ENCODE peak calls at places on chromosomes 3 and 15, in seven cellular contexts. One of them, this sample, is unnamed.

GRCh38 chr15:69762373-69763148 is 309.9 kb downstream of the RPLP1 start:
- DNase-seq in RWPE1: no peak
- DNase-seq in body of pancreas: no peak
- DNase-seq in effector memory CD8-positive, alpha-beta T cell: no peak
- DNase-seq in head of caudate nucleus: no peak
- DNase-seq in NAMALWA: peak
- DNase-seq in type B pancreatic cell: no peak
- DNase-seq in this sample: peak

GRCh38 chr15:71844916-71845315 is 34.6 kb downstream of the NR2E3 start:
- DNase-seq in RWPE1: no peak
- DNase-seq in body of pancreas: no peak
- DNase-seq in effector memory CD8-positive, alpha-beta T cell: no peak
- DNase-seq in head of caudate nucleus: no peak
- DNase-seq in NAMALWA: no peak
- DNase-seq in type B pancreatic cell: no peak
- DNase-seq in this sample: no peak

GRCh38 chr3:53612508-53612907 is 118.1 kb downstream of the CACNA1D start:
- DNase-seq in RWPE1: no peak
- DNase-seq in body of pancreas: no peak
- DNase-seq in effector memory CD8-positive, alpha-beta T cell: no peak
- DNase-seq in head of caudate nucleus: no peak
- DNase-seq in NAMALWA: no peak
- DNase-seq in type B pancreatic cell: no peak
- DNase-seq in this sample: no peak

GRCh38 chr15:67685008-67685599 is 140.2 kb upstream of the SKOR1 start:
- DNase-seq in RWPE1: no peak
- DNase-seq in body of pancreas: no peak
- DNase-seq in effector memory CD8-positive, alpha-beta T cell: no peak
- DNase-seq in head of caudate nucleus: no peak
- DNase-seq in NAMALWA: peak
- DNase-seq in type B pancreatic cell: no peak
- DNase-seq in this sample: peak

GRCh38 chr15:78149805-78150751 is 916 bp downstream of the IDH3A start:
- DNase-seq in RWPE1: peak
- DNase-seq in body of pancreas: peak
- DNase-seq in effector memory CD8-positive, alpha-beta T cell: no peak
- DNase-seq in head of caudate nucleus: no peak
- DNase-seq in NAMALWA: peak
- DNase-seq in type B pancreatic cell: no peak
- DNase-seq in this sample: no peak

GRCh38 chr15:58472821-58473581 is 41.2 kb downstream of the LIPC start:
- DNase-seq in RWPE1: peak
- DNase-seq in body of pancreas: no peak
- DNase-seq in effector memory CD8-positive, alpha-beta T cell: peak
- DNase-seq in head of caudate nucleus: no peak
- DNase-seq in NAMALWA: no peak
- DNase-seq in type B pancreatic cell: no peak
- DNase-seq in this sample: no peak

GRCh38 chr3:21979706-21980105 is 228.7 kb upstream of the ZNF385D start:
- DNase-seq in RWPE1: no peak
- DNase-seq in body of pancreas: no peak
- DNase-seq in effector memory CD8-positive, alpha-beta T cell: no peak
- DNase-seq in head of caudate nucleus: no peak
- DNase-seq in NAMALWA: no peak
- DNase-seq in type B pancreatic cell: no peak
- DNase-seq in this sample: no peak

GRCh38 chr3:127585813-127586165 is 4.7 kb downstream of the TPRA1 start:
- DNase-seq in RWPE1: no peak
- DNase-seq in body of pancreas: no peak
- DNase-seq in effector memory CD8-positive, alpha-beta T cell: no peak
- DNase-seq in head of caudate nucleus: no peak
- DNase-seq in NAMALWA: no peak
- DNase-seq in type B pancreatic cell: no peak
- DNase-seq in this sample: no peak

GRCh38 chr15:41104234-41104633 is 11.8 kb downstream of the INO80 start:
- DNase-seq in RWPE1: peak
- DNase-seq in body of pancreas: no peak
- DNase-seq in effector memory CD8-positive, alpha-beta T cell: no peak
- DNase-seq in head of caudate nucleus: no peak
- DNase-seq in NAMALWA: no peak
- DNase-seq in type B pancreatic cell: no peak
- DNase-seq in this sample: no peak

GRCh38 chr3:126197854-126198584 is 17.6 kb upstream of the ALDH1L1 start:
- DNase-seq in RWPE1: peak
- DNase-seq in body of pancreas: peak
- DNase-seq in effector memory CD8-positive, alpha-beta T cell: no peak
- DNase-seq in head of caudate nucleus: peak
- DNase-seq in NAMALWA: peak
- DNase-seq in type B pancreatic cell: no peak
- DNase-seq in this sample: peak

GRCh38 chr15:100466073-100466472 is 62.7 kb downstream of the CERS3 start:
- DNase-seq in RWPE1: no peak
- DNase-seq in body of pancreas: no peak
- DNase-seq in effector memory CD8-positive, alpha-beta T cell: no peak
- DNase-seq in head of caudate nucleus: no peak
- DNase-seq in NAMALWA: no peak
- DNase-seq in type B pancreatic cell: no peak
- DNase-seq in this sample: no peak

GRCh38 chr3:15520185-15520584 is 1.3 kb downstream of the COLQ start:
- DNase-seq in RWPE1: no peak
- DNase-seq in body of pancreas: no peak
- DNase-seq in effector memory CD8-positive, alpha-beta T cell: peak
- DNase-seq in head of caudate nucleus: no peak
- DNase-seq in NAMALWA: no peak
- DNase-seq in type B pancreatic cell: no peak
- DNase-seq in this sample: no peak

GRCh38 chr3:81728766-81729544 is 32.5 kb downstream of the GBE1 start:
- DNase-seq in RWPE1: peak
- DNase-seq in body of pancreas: no peak
- DNase-seq in effector memory CD8-positive, alpha-beta T cell: no peak
- DNase-seq in head of caudate nucleus: no peak
- DNase-seq in NAMALWA: no peak
- DNase-seq in type B pancreatic cell: no peak
- DNase-seq in this sample: no peak

GRCh38 chr3:48184299-48184698 is 3.9 kb downstream of the CDC25A start:
- DNase-seq in RWPE1: no peak
- DNase-seq in body of pancreas: no peak
- DNase-seq in effector memory CD8-positive, alpha-beta T cell: no peak
- DNase-seq in head of caudate nucleus: no peak
- DNase-seq in NAMALWA: no peak
- DNase-seq in type B pancreatic cell: no peak
- DNase-seq in this sample: no peak

GRCh38 chr3:154194869-154195268 is 73.7 kb downstream of the ARHGEF26 start:
- DNase-seq in RWPE1: no peak
- DNase-seq in body of pancreas: no peak
- DNase-seq in effector memory CD8-positive, alpha-beta T cell: no peak
- DNase-seq in head of caudate nucleus: no peak
- DNase-seq in NAMALWA: no peak
- DNase-seq in type B pancreatic cell: no peak
- DNase-seq in this sample: no peak

GRCh38 chr3:59101091-59101738 is 51.4 kb upstream of the CFAP20DC start:
- DNase-seq in RWPE1: peak
- DNase-seq in body of pancreas: no peak
- DNase-seq in effector memory CD8-positive, alpha-beta T cell: no peak
- DNase-seq in head of caudate nucleus: no peak
- DNase-seq in NAMALWA: no peak
- DNase-seq in type B pancreatic cell: no peak
- DNase-seq in this sample: no peak

GRCh38 chr15:61196156-61196555 is 32.9 kb downstream of the RORA start:
- DNase-seq in RWPE1: no peak
- DNase-seq in body of pancreas: no peak
- DNase-seq in effector memory CD8-positive, alpha-beta T cell: no peak
- DNase-seq in head of caudate nucleus: no peak
- DNase-seq in NAMALWA: no peak
- DNase-seq in type B pancreatic cell: no peak
- DNase-seq in this sample: no peak

GRCh38 chr3:138941259-138941885 is 5.6 kb downstream of the FOXL2 start:
- DNase-seq in RWPE1: no peak
- DNase-seq in body of pancreas: peak
- DNase-seq in effector memory CD8-positive, alpha-beta T cell: no peak
- DNase-seq in head of caudate nucleus: no peak
- DNase-seq in NAMALWA: peak
- DNase-seq in type B pancreatic cell: no peak
- DNase-seq in this sample: peak

GRCh38 chr3:45182915-45183881 is 37.0 kb upstream of the CDCP1 start:
- DNase-seq in RWPE1: peak
- DNase-seq in body of pancreas: peak
- DNase-seq in effector memory CD8-positive, alpha-beta T cell: no peak
- DNase-seq in head of caudate nucleus: peak
- DNase-seq in NAMALWA: no peak
- DNase-seq in type B pancreatic cell: no peak
- DNase-seq in this sample: peak

GRCh38 chr3:55818485-55818884 is 331.4 kb upstream of the WNT5A start:
- DNase-seq in RWPE1: no peak
- DNase-seq in body of pancreas: no peak
- DNase-seq in effector memory CD8-positive, alpha-beta T cell: no peak
- DNase-seq in head of caudate nucleus: peak
- DNase-seq in NAMALWA: no peak
- DNase-seq in type B pancreatic cell: no peak
- DNase-seq in this sample: no peak

GRCh38 chr15:41904487-41905359 is 10.9 kb upstream of the SPTBN5 start:
- DNase-seq in RWPE1: peak
- DNase-seq in body of pancreas: peak
- DNase-seq in effector memory CD8-positive, alpha-beta T cell: peak
- DNase-seq in head of caudate nucleus: peak
- DNase-seq in NAMALWA: peak
- DNase-seq in type B pancreatic cell: no peak
- DNase-seq in this sample: peak

GRCh38 chr15:47682661-47683060 is 34.6 kb upstream of the SEMA6D start:
- DNase-seq in RWPE1: no peak
- DNase-seq in body of pancreas: no peak
- DNase-seq in effector memory CD8-positive, alpha-beta T cell: no peak
- DNase-seq in head of caudate nucleus: no peak
- DNase-seq in NAMALWA: no peak
- DNase-seq in type B pancreatic cell: no peak
- DNase-seq in this sample: no peak

GRCh38 chr3:15685927-15686326 is 84.4 kb downstream of the BTD start:
- DNase-seq in RWPE1: no peak
- DNase-seq in body of pancreas: no peak
- DNase-seq in effector memory CD8-positive, alpha-beta T cell: no peak
- DNase-seq in head of caudate nucleus: peak
- DNase-seq in NAMALWA: no peak
- DNase-seq in type B pancreatic cell: no peak
- DNase-seq in this sample: no peak

GRCh38 chr15:55859681-55860080 is 116.7 kb upstream of the PRTG start:
- DNase-seq in RWPE1: no peak
- DNase-seq in body of pancreas: no peak
- DNase-seq in effector memory CD8-positive, alpha-beta T cell: no peak
- DNase-seq in head of caudate nucleus: no peak
- DNase-seq in NAMALWA: no peak
- DNase-seq in type B pancreatic cell: no peak
- DNase-seq in this sample: no peak

GRCh38 chr15:76185716-76186115 is 125.6 kb downstream of the ETFA start:
- DNase-seq in RWPE1: peak
- DNase-seq in body of pancreas: no peak
- DNase-seq in effector memory CD8-positive, alpha-beta T cell: no peak
- DNase-seq in head of caudate nucleus: no peak
- DNase-seq in NAMALWA: peak
- DNase-seq in type B pancreatic cell: no peak
- DNase-seq in this sample: peak

GRCh38 chr15:74213858-74214284 is 11.3 kb upstream of the STRA6 start:
- DNase-seq in RWPE1: no peak
- DNase-seq in body of pancreas: no peak
- DNase-seq in effector memory CD8-positive, alpha-beta T cell: no peak
- DNase-seq in head of caudate nucleus: no peak
- DNase-seq in NAMALWA: no peak
- DNase-seq in type B pancreatic cell: no peak
- DNase-seq in this sample: no peak

GRCh38 chr3:155385896-155386295 is 92.4 kb upstream of the STRIT1 start:
- DNase-seq in RWPE1: no peak
- DNase-seq in body of pancreas: no peak
- DNase-seq in effector memory CD8-positive, alpha-beta T cell: no peak
- DNase-seq in head of caudate nucleus: no peak
- DNase-seq in NAMALWA: no peak
- DNase-seq in type B pancreatic cell: no peak
- DNase-seq in this sample: no peak

GRCh38 chr3:101665851-101666250 is 11.1 kb downstream of the ZBTB11 start:
- DNase-seq in RWPE1: no peak
- DNase-seq in body of pancreas: no peak
- DNase-seq in effector memory CD8-positive, alpha-beta T cell: no peak
- DNase-seq in head of caudate nucleus: no peak
- DNase-seq in NAMALWA: no peak
- DNase-seq in type B pancreatic cell: no peak
- DNase-seq in this sample: no peak

GRCh38 chr3:192408721-192409151 is 318.6 kb downstream of the FGF12 start:
- DNase-seq in RWPE1: no peak
- DNase-seq in body of pancreas: no peak
- DNase-seq in effector memory CD8-positive, alpha-beta T cell: no peak
- DNase-seq in head of caudate nucleus: peak
- DNase-seq in NAMALWA: no peak
- DNase-seq in type B pancreatic cell: no peak
- DNase-seq in this sample: no peak

GRCh38 chr3:195854628-195855300 is 43.0 kb upstream of the MUC4 start:
- DNase-seq in RWPE1: no peak
- DNase-seq in body of pancreas: no peak
- DNase-seq in effector memory CD8-positive, alpha-beta T cell: no peak
- DNase-seq in head of caudate nucleus: no peak
- DNase-seq in NAMALWA: no peak
- DNase-seq in type B pancreatic cell: no peak
- DNase-seq in this sample: no peak

GRCh38 chr3:127426444-127427168 is 138.8 kb upstream of the PRR20G start:
- DNase-seq in RWPE1: no peak
- DNase-seq in body of pancreas: no peak
- DNase-seq in effector memory CD8-positive, alpha-beta T cell: no peak
- DNase-seq in head of caudate nucleus: peak
- DNase-seq in NAMALWA: no peak
- DNase-seq in type B pancreatic cell: peak
- DNase-seq in this sample: no peak

GRCh38 chr3:172675371-172676193 is 35.3 kb downstream of the NCEH1 start:
- DNase-seq in RWPE1: no peak
- DNase-seq in body of pancreas: no peak
- DNase-seq in effector memory CD8-positive, alpha-beta T cell: peak
- DNase-seq in head of caudate nucleus: no peak
- DNase-seq in NAMALWA: peak
- DNase-seq in type B pancreatic cell: no peak
- DNase-seq in this sample: peak

GRCh38 chr15:82680200-82681102 is 29.2 kb downstream of the AP3B2 start:
- DNase-seq in RWPE1: peak
- DNase-seq in body of pancreas: peak
- DNase-seq in effector memory CD8-positive, alpha-beta T cell: peak
- DNase-seq in head of caudate nucleus: peak
- DNase-seq in NAMALWA: peak
- DNase-seq in type B pancreatic cell: peak
- DNase-seq in this sample: no peak

GRCh38 chr3:17349093-17349492 is 393.3 kb downstream of the TBC1D5 start:
- DNase-seq in RWPE1: no peak
- DNase-seq in body of pancreas: no peak
- DNase-seq in effector memory CD8-positive, alpha-beta T cell: no peak
- DNase-seq in head of caudate nucleus: no peak
- DNase-seq in NAMALWA: no peak
- DNase-seq in type B pancreatic cell: no peak
- DNase-seq in this sample: no peak

GRCh38 chr3:114178770-114179368 is at the start of gene DRD3:
- DNase-seq in RWPE1: peak
- DNase-seq in body of pancreas: no peak
- DNase-seq in effector memory CD8-positive, alpha-beta T cell: peak
- DNase-seq in head of caudate nucleus: peak
- DNase-seq in NAMALWA: no peak
- DNase-seq in type B pancreatic cell: no peak
- DNase-seq in this sample: no peak

GRCh38 chr3:174441588-174442316 is 417.4 kb upstream of the NAALADL2 start:
- DNase-seq in RWPE1: peak
- DNase-seq in body of pancreas: no peak
- DNase-seq in effector memory CD8-positive, alpha-beta T cell: no peak
- DNase-seq in head of caudate nucleus: no peak
- DNase-seq in NAMALWA: no peak
- DNase-seq in type B pancreatic cell: no peak
- DNase-seq in this sample: no peak

GRCh38 chr3:101303089-101303731 is 17.2 kb downstream of the IMPG2 start:
- DNase-seq in RWPE1: peak
- DNase-seq in body of pancreas: no peak
- DNase-seq in effector memory CD8-positive, alpha-beta T cell: no peak
- DNase-seq in head of caudate nucleus: no peak
- DNase-seq in NAMALWA: no peak
- DNase-seq in type B pancreatic cell: no peak
- DNase-seq in this sample: no peak

GRCh38 chr15:68586274-68586961 is 7.6 kb downstream of the CORO2B start:
- DNase-seq in RWPE1: peak
- DNase-seq in body of pancreas: peak
- DNase-seq in effector memory CD8-positive, alpha-beta T cell: no peak
- DNase-seq in head of caudate nucleus: no peak
- DNase-seq in NAMALWA: no peak
- DNase-seq in type B pancreatic cell: no peak
- DNase-seq in this sample: peak

This sample was measured in HCT116.